ENCODE peak calls at places on chromosome 6, in four cellular contexts. U is uterus, F is cardiac muscle cell, X is thyroid gland. B is an unnamed sample. For H3K9me3 and H3K4me1, the result is how much of the 10 kb centered on the place peaks cover.

GRCh38 chr6:165599121-165599520 is 63.9 kb downstream of the PDE10A start:
- DNase-seq in U (no peak), F (no peak), X (no peak), B (no peak)

GRCh38 chr6:130020106-130020851 is 1.9 kb downstream of the L3MBTL3 start:
- DNase-seq in U (peak), F (peak), X (peak), B (peak)

GRCh38 chr6:141110486-141110885 is 1022.2 kb upstream of the GJE1 start:
- DNase-seq in U (no peak), F (no peak), X (no peak), B (no peak)

GRCh38 chr6:154406869-154407268 is 50.3 kb upstream of the IPCEF1 start:
- DNase-seq in U (no peak), F (no peak), X (no peak), B (no peak)

GRCh38 chr6:124967444-124967843 is 5.2 kb downstream of the RNF217 start:
- DNase-seq in U (no peak), F (no peak), X (no peak), B (no peak)

GRCh38 chr6:165562421-165563090 is 100.5 kb downstream of the PDE10A start:
- DNase-seq in U (no peak), F (no peak), X (no peak), B (no peak)

GRCh38 chr6:37615564-37616340 is 81.9 kb downstream of the MDGA1 start:
- DNase-seq in U (no peak), F (no peak), X (no peak), B (no peak)

GRCh38 chr6:75791881-75792280 is 42.8 kb downstream of the MYO6 start:
- DNase-seq in U (no peak), F (no peak), X (no peak), B (no peak)

GRCh38 chr6:148885154-148885870 is 138.5 kb downstream of the UST start:
- DNase-seq in U (no peak), F (no peak), X (no peak), B (no peak)

GRCh38 chr6:130852844-130853554 is 25.8 kb downstream of the SMLR1 start:
- DNase-seq in U (no peak), F (no peak), X (no peak), B (no peak)

GRCh38 chr6:169931223-169931760 is 179.9 kb downstream of the ERMARD start:
- DNase-seq in U (no peak), F (no peak), X (no peak), B (no peak)

GRCh38 chr6:110448846-110449544 is 27.4 kb downstream of the SLC22A16 start:
- DNase-seq in U (no peak), F (no peak), X (no peak), B (no peak)

GRCh38 chr6:136761227-136761922 is 30.9 kb downstream of the MAP3K5 start:
- DNase-seq in U (no peak), F (peak), X (no peak), B (peak)

GRCh38 chr6:22470454-22471368 is 98.7 kb upstream of the HDGFL1 start:
- DNase-seq in U (peak), F (peak), X (peak), B (peak)

GRCh38 chr6:52741872-52742271 is 21.4 kb downstream of the GSTA2 start:
- DNase-seq in U (no peak), F (no peak), X (no peak), B (no peak)

GRCh38 chr6:111957623-111958315 is 84.5 kb upstream of the FYN start:
- DNase-seq in U (no peak), F (peak), X (no peak), B (no peak)

GRCh38 chr6:116062496-116062895 is 1.8 kb upstream of the FRK start:
- DNase-seq in U (no peak), F (no peak), X (peak), B (no peak)

GRCh38 chr6:66126358-66126757 is 419.3 kb upstream of the EYS start:
- DNase-seq in U (no peak), F (no peak), X (no peak), B (no peak)

GRCh38 chr6:2708456-2708855 is 42.3 kb downstream of the MYLK4 start:
- DNase-seq in U (no peak), F (no peak), X (no peak), B (peak)

GRCh38 chr6:19838442-19839236 is 1.5 kb downstream of the ID4 start:
- DNase-seq in U (no peak), F (peak), X (peak), B (peak)

GRCh38 chr6:16257999-16258708 is 19.8 kb downstream of the GMPR start:
- DNase-seq in U (peak), F (peak), X (peak), B (no peak)

GRCh38 chr6:107988570-107988969 is 30.6 kb upstream of the SEC63 start:
- DNase-seq in U (no peak), F (no peak), X (no peak), B (no peak)

GRCh38 chr6:74749211-74750142 is 456.4 kb downstream of the COL12A1 start:
- DNase-seq in U (no peak), F (no peak), X (no peak), B (no peak)

GRCh38 chr6:38393986-38394385 is 245.7 kb downstream of the BTBD9 start:
- DNase-seq in U (no peak), F (no peak), X (no peak), B (no peak)

GRCh38 chr6:165632194-165632593 is 30.8 kb downstream of the PDE10A start:
- DNase-seq in U (no peak), F (no peak), X (no peak), B (no peak)

GRCh38 chr6:47083586-47084047 is 41.5 kb upstream of the ADGRF1 start:
- DNase-seq in U (peak), F (peak), X (peak), B (peak)

GRCh38 chr6:112117554-112117953 is 30.2 kb downstream of the FAM229B start:
- DNase-seq in U (no peak), F (no peak), X (no peak), B (no peak)

GRCh38 chr6:14270925-14271791 is 153.6 kb downstream of the CD83 start:
- DNase-seq in U (no peak), F (no peak), X (no peak), B (peak)

GRCh38 chr6:53986165-53986720 is 125.0 kb upstream of the MLIP start:
- DNase-seq in U (no peak), F (peak), X (peak), B (peak)

GRCh38 chr6:152496731-152497130 is 140.4 kb downstream of the SYNE1 start:
- DNase-seq in U (no peak), F (no peak), X (no peak), B (no peak)

GRCh38 chr6:11744753-11745152 is 33.9 kb downstream of the ADTRP start:
- DNase-seq in U (peak), F (no peak), X (peak), B (no peak)

GRCh38 chr6:87926072-87926471 is 121.6 kb upstream of the SPACA1 start:
- DNase-seq in U (no peak), F (no peak), X (no peak), B (no peak)

GRCh38 chr6:169801396-169802160 is 50.2 kb downstream of the ERMARD start:
- DNase-seq in U (no peak), F (no peak), X (no peak), B (no peak)

GRCh38 chr6:161836643-161837448 is 563.0 kb upstream of the AGPAT4 start:
- DNase-seq in U (no peak), F (peak), X (no peak), B (no peak)

GRCh38 chr6:38503940-38504682 is 135.6 kb downstream of the BTBD9 start:
- DNase-seq in U (no peak), F (no peak), X (no peak), B (no peak)

DNA sequence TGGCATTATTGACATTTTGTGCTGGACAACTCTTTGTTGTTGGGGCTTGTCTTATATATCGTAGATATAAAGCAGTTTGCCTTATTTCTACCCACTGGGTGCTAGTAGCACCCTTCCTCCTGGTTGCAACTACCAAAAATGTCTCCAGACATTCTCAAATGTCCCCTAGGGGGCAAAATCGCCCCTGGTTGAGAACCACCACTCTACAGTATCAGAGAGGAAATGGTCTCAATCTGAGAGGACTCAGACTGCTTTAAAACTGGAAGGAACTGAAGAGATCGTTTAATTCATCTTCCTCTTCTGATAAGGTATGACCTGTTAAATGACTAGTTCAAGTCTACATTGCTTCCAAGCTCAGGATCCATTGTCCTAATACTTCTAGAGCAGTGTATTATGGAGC is 14.9 kb downstream of the SH3BGRL2 start:
- DNase-seq in U (no peak), F (no peak), X (no peak), B (no peak)
- H3K4me3 ChIP-seq in U (no peak), F (no peak), X (no peak), B (no peak)

DNA sequence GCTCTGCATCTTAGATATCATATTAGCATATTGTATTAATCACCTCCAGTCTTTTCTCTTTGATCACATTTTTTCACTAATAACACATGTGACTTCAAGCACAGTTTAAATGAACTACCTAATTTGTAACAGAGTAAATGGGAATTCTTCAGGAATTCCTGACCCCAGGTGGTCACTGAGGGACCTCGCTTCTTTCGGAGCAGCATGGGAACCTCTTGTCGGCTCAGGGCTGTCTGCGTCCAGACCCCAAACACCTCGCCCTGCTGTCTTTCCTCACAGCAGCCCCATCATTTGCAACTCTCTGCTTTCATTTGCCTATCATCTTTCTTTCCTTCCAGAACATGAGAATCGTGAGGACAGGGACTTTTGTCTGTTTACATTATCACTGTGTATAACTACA is 103.4 kb downstream of the DACT2 start:
- DNase-seq in U (no peak), F (no peak), X (no peak), B (no peak)
- H3K9me3 ChIP-seq in U (under half), F (under half), X (under half), B (under half)

DNA sequence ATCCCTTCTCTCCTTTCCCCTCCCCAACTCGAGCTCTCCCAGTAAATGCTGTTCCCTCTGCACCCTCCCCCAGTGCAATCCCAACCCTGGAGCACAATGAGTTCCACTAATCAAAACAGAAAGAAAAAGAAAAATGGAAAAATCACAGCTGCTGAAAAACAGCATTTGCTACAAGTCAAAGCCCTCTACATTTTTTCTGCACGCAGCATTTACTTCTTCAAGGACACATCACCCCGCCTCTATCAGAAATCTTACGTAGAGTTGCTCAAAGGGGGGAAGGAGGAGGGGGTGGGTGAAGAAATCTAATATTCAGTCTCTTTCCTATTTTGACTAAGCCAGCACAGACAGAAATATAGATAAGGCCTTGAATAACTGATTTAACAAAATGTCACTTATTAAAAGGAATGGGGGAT is 10.7 kb downstream of the TRERF1 start:
- DNase-seq in U (peak), F (no peak), X (no peak), B (no peak)
- H3K4me1 ChIP-seq in U (under half), F (under half), X (under half), B (under half)

GRCh38 chr6:7114744-7115451 is 7.1 kb downstream of the RREB1 start:
- DNase-seq in U (no peak), F (no peak), X (peak), B (no peak)
- H3K4me3 ChIP-seq in U (no peak), F (no peak), X (no peak), B (no peak)

GRCh38 chr6:100460650-100461204 is 4.0 kb downstream of the SIM1 start:
- DNase-seq in U (no peak), F (no peak), X (no peak), B (no peak)
- H3K9me3 ChIP-seq in U (under half), F (under half), X (under half), B (under half)

GRCh38 chr6:31178143-31179041 is 7.9 kb upstream of the POU5F1 start:
- DNase-seq in U (no peak), F (no peak), X (no peak), B (no peak)
- H3K4me1 ChIP-seq in U (under half), F (under half), X (under half), B (under half)

B was measured in small intestine.